ENCODE peak calls at places on chromosomes 6 and 20, in nine cellular contexts. One of them, this sample, is unnamed.

GRCh38 chr20:22001886-22002285 is 296.4 kb downstream of the PAX1 start:
- DNase-seq in endothelial cell: no peak
- DNase-seq in erythroblast: no peak
- DNase-seq in ascending aorta: no peak
- DNase-seq in stimulated activated effector memory CD8-positive, alpha-beta T cell treated with anti-CD3 and anti-CD28 coated beads, Interleukin-12 subunit alpha, Interleukin-12 subunit beta, amount 100 ng/mL, for 72 hours: no peak
- DNase-seq in endodermal cell: no peak
- DNase-seq in tibial artery: no peak
- DNase-seq in adipocyte: no peak
- DNase-seq in activated CD4-positive, alpha-beta T cell treated with anti-CD3 and anti-CD28 coated beads, Interleukin-2, amount 10 ng/mL, durations not matched to agents 7 days and 5 days: no peak
- DNase-seq in this sample: no peak

GRCh38 chr6:38933426-38933825 is 115.2 kb upstream of the GLP1R start:
- DNase-seq in endothelial cell: no peak
- DNase-seq in erythroblast: peak
- DNase-seq in ascending aorta: no peak
- DNase-seq in stimulated activated effector memory CD8-positive, alpha-beta T cell treated with anti-CD3 and anti-CD28 coated beads, Interleukin-12 subunit alpha, Interleukin-12 subunit beta, amount 100 ng/mL, for 72 hours: no peak
- DNase-seq in endodermal cell: no peak
- DNase-seq in tibial artery: no peak
- DNase-seq in adipocyte: peak
- DNase-seq in activated CD4-positive, alpha-beta T cell treated with anti-CD3 and anti-CD28 coated beads, Interleukin-2, amount 10 ng/mL, durations not matched to agents 7 days and 5 days: no peak
- DNase-seq in this sample: no peak

GRCh38 chr6:170301184-170301583 is 5.4 kb upstream of the FAM120B start:
- DNase-seq in endothelial cell: no peak
- DNase-seq in erythroblast: no peak
- DNase-seq in ascending aorta: no peak
- DNase-seq in stimulated activated effector memory CD8-positive, alpha-beta T cell treated with anti-CD3 and anti-CD28 coated beads, Interleukin-12 subunit alpha, Interleukin-12 subunit beta, amount 100 ng/mL, for 72 hours: no peak
- DNase-seq in endodermal cell: no peak
- DNase-seq in tibial artery: no peak
- DNase-seq in adipocyte: no peak
- DNase-seq in activated CD4-positive, alpha-beta T cell treated with anti-CD3 and anti-CD28 coated beads, Interleukin-2, amount 10 ng/mL, durations not matched to agents 7 days and 5 days: no peak
- DNase-seq in this sample: no peak

GRCh38 chr20:46636514-46636913 is 14.7 kb downstream of the SLC13A3 start:
- DNase-seq in endothelial cell: no peak
- DNase-seq in erythroblast: no peak
- DNase-seq in ascending aorta: no peak
- DNase-seq in stimulated activated effector memory CD8-positive, alpha-beta T cell treated with anti-CD3 and anti-CD28 coated beads, Interleukin-12 subunit alpha, Interleukin-12 subunit beta, amount 100 ng/mL, for 72 hours: no peak
- DNase-seq in endodermal cell: no peak
- DNase-seq in tibial artery: no peak
- DNase-seq in adipocyte: no peak
- DNase-seq in activated CD4-positive, alpha-beta T cell treated with anti-CD3 and anti-CD28 coated beads, Interleukin-2, amount 10 ng/mL, durations not matched to agents 7 days and 5 days: no peak
- DNase-seq in this sample: no peak

GRCh38 chr6:19860235-19860877 is 23.2 kb downstream of the ID4 start:
- DNase-seq in endothelial cell: no peak
- DNase-seq in erythroblast: no peak
- DNase-seq in ascending aorta: no peak
- DNase-seq in stimulated activated effector memory CD8-positive, alpha-beta T cell treated with anti-CD3 and anti-CD28 coated beads, Interleukin-12 subunit alpha, Interleukin-12 subunit beta, amount 100 ng/mL, for 72 hours: no peak
- DNase-seq in endodermal cell: no peak
- DNase-seq in tibial artery: no peak
- DNase-seq in adipocyte: no peak
- DNase-seq in activated CD4-positive, alpha-beta T cell treated with anti-CD3 and anti-CD28 coated beads, Interleukin-2, amount 10 ng/mL, durations not matched to agents 7 days and 5 days: no peak
- DNase-seq in this sample: no peak

GRCh38 chr6:15475872-15476271 is 187.0 kb downstream of the DTNBP1 start:
- DNase-seq in endothelial cell: no peak
- DNase-seq in erythroblast: no peak
- DNase-seq in ascending aorta: no peak
- DNase-seq in stimulated activated effector memory CD8-positive, alpha-beta T cell treated with anti-CD3 and anti-CD28 coated beads, Interleukin-12 subunit alpha, Interleukin-12 subunit beta, amount 100 ng/mL, for 72 hours: no peak
- DNase-seq in endodermal cell: no peak
- DNase-seq in tibial artery: no peak
- DNase-seq in adipocyte: no peak
- DNase-seq in activated CD4-positive, alpha-beta T cell treated with anti-CD3 and anti-CD28 coated beads, Interleukin-2, amount 10 ng/mL, durations not matched to agents 7 days and 5 days: no peak
- DNase-seq in this sample: no peak

GRCh38 chr20:8788831-8789230 is 280.1 kb upstream of the PLCB4 start:
- DNase-seq in endothelial cell: no peak
- DNase-seq in erythroblast: no peak
- DNase-seq in ascending aorta: no peak
- DNase-seq in stimulated activated effector memory CD8-positive, alpha-beta T cell treated with anti-CD3 and anti-CD28 coated beads, Interleukin-12 subunit alpha, Interleukin-12 subunit beta, amount 100 ng/mL, for 72 hours: no peak
- DNase-seq in endodermal cell: no peak
- DNase-seq in tibial artery: no peak
- DNase-seq in adipocyte: no peak
- DNase-seq in activated CD4-positive, alpha-beta T cell treated with anti-CD3 and anti-CD28 coated beads, Interleukin-2, amount 10 ng/mL, durations not matched to agents 7 days and 5 days: no peak
- DNase-seq in this sample: no peak

GRCh38 chr6:169141706-169142705 is 111.6 kb downstream of the THBS2 start:
- DNase-seq in endothelial cell: no peak
- DNase-seq in erythroblast: no peak
- DNase-seq in ascending aorta: no peak
- DNase-seq in stimulated activated effector memory CD8-positive, alpha-beta T cell treated with anti-CD3 and anti-CD28 coated beads, Interleukin-12 subunit alpha, Interleukin-12 subunit beta, amount 100 ng/mL, for 72 hours: no peak
- DNase-seq in endodermal cell: no peak
- DNase-seq in tibial artery: peak
- DNase-seq in adipocyte: no peak
- DNase-seq in activated CD4-positive, alpha-beta T cell treated with anti-CD3 and anti-CD28 coated beads, Interleukin-2, amount 10 ng/mL, durations not matched to agents 7 days and 5 days: no peak
- DNase-seq in this sample: no peak

GRCh38 chr6:48199502-48199901 is 88.5 kb upstream of the PTCHD4 start:
- DNase-seq in endothelial cell: no peak
- DNase-seq in erythroblast: no peak
- DNase-seq in ascending aorta: no peak
- DNase-seq in stimulated activated effector memory CD8-positive, alpha-beta T cell treated with anti-CD3 and anti-CD28 coated beads, Interleukin-12 subunit alpha, Interleukin-12 subunit beta, amount 100 ng/mL, for 72 hours: no peak
- DNase-seq in endodermal cell: no peak
- DNase-seq in tibial artery: no peak
- DNase-seq in adipocyte: no peak
- DNase-seq in activated CD4-positive, alpha-beta T cell treated with anti-CD3 and anti-CD28 coated beads, Interleukin-2, amount 10 ng/mL, durations not matched to agents 7 days and 5 days: no peak
- DNase-seq in this sample: no peak

GRCh38 chr20:37763105-37763504 is 69.3 kb downstream of the CTNNBL1 start:
- DNase-seq in endothelial cell: no peak
- DNase-seq in erythroblast: no peak
- DNase-seq in ascending aorta: no peak
- DNase-seq in stimulated activated effector memory CD8-positive, alpha-beta T cell treated with anti-CD3 and anti-CD28 coated beads, Interleukin-12 subunit alpha, Interleukin-12 subunit beta, amount 100 ng/mL, for 72 hours: no peak
- DNase-seq in endodermal cell: no peak
- DNase-seq in tibial artery: no peak
- DNase-seq in adipocyte: no peak
- DNase-seq in activated CD4-positive, alpha-beta T cell treated with anti-CD3 and anti-CD28 coated beads, Interleukin-2, amount 10 ng/mL, durations not matched to agents 7 days and 5 days: no peak
- DNase-seq in this sample: no peak

GRCh38 chr6:29737707-29738630 is 14.7 kb downstream of the HLA-F start:
- DNase-seq in endothelial cell: peak
- DNase-seq in erythroblast: peak
- DNase-seq in ascending aorta: no peak
- DNase-seq in stimulated activated effector memory CD8-positive, alpha-beta T cell treated with anti-CD3 and anti-CD28 coated beads, Interleukin-12 subunit alpha, Interleukin-12 subunit beta, amount 100 ng/mL, for 72 hours: peak
- DNase-seq in endodermal cell: peak
- DNase-seq in tibial artery: peak
- DNase-seq in adipocyte: peak
- DNase-seq in activated CD4-positive, alpha-beta T cell treated with anti-CD3 and anti-CD28 coated beads, Interleukin-2, amount 10 ng/mL, durations not matched to agents 7 days and 5 days: peak
- DNase-seq in this sample: peak